ENCODE peak calls at places on chromosomes 1 and 21, in five cellular contexts. V is NB4, J is omental fat pad, B is dorsolateral prefrontal cortex, R is heart right ventricle. Z is an unnamed sample.

GRCh38 chr1:199122532-199123311 is 483.9 kb downstream of the PTPRC start:
- DNase-seq in R (no peak), V (no peak), J (no peak), B (no peak), Z (no peak)

GRCh38 chr1:232876506-232877360 is 71.5 kb downstream of the MAP10 start:
- DNase-seq in B (no peak), V (no peak), R (no peak), J (no peak), Z (no peak)

GRCh38 chr1:2812939-2813653 is 11.6 kb upstream of the TTC34 start:
- DNase-seq in B (no peak), J (no peak), R (no peak), V (no peak), Z (no peak)

GRCh38 chr1:160154790-160155189 is 3.4 kb downstream of the ATP1A4 start:
- DNase-seq in R (no peak), J (no peak), B (no peak), V (no peak), Z (no peak)

GRCh38 chr1:30955448-30956015 is 47.0 kb upstream of the SDC3 start:
- DNase-seq in J (no peak), B (no peak), V (no peak), R (no peak), Z (no peak)

GRCh38 chr1:197683895-197684553 is 91.3 kb downstream of the DENND1B start:
- DNase-seq in V (no peak), B (no peak), R (no peak), J (no peak), Z (no peak)

GRCh38 chr1:207619833-207620572 is 24.9 kb upstream of the CR1L start:
- DNase-seq in B (no peak), J (no peak), R (no peak), V (peak), Z (no peak)

GRCh38 chr1:188817814-188818213 is 1659.8 kb downstream of the BRINP3 start:
- DNase-seq in J (no peak), B (no peak), V (no peak), R (no peak), Z (no peak)

GRCh38 chr1:110240476-110241210 is 30.5 kb downstream of the KCNC4 start:
- DNase-seq in J (no peak), B (no peak), V (no peak), R (no peak), Z (peak)

GRCh38 chr1:201538618-201539551 is at the start of gene NAV1:
- DNase-seq in B (peak), J (no peak), R (peak), V (no peak), Z (peak)

GRCh38 chr21:39633770-39634181 is 21.0 kb downstream of the B3GALT5 start:
- DNase-seq in R (no peak), J (no peak), B (no peak), V (no peak), Z (no peak)

GRCh38 chr1:17184822-17185484 is 20.0 kb upstream of the PADI1 start:
- DNase-seq in J (no peak), B (no peak), V (no peak), R (no peak), Z (no peak)

GRCh38 chr1:213104604-213105003 is 53.6 kb downstream of the RPS6KC1 start:
- DNase-seq in V (no peak), B (no peak), R (no peak), J (no peak), Z (no peak)

GRCh38 chr1:178942285-178943218 is 71.7 kb upstream of the ANGPTL1 start:
- DNase-seq in B (no peak), J (no peak), V (peak), R (no peak), Z (no peak)

GRCh38 chr1:219702551-219703215 is 89.8 kb upstream of the ZC3H11B start:
- DNase-seq in J (no peak), R (no peak), V (no peak), B (no peak), Z (no peak)

GRCh38 chr1:156706647-156707008 is 1.2 kb upstream of the CRABP2 start:
- DNase-seq in R (peak), B (peak), J (no peak), V (no peak), Z (peak)

GRCh38 chr21:32064511-32064910 is 191.7 kb downstream of the HUNK start:
- DNase-seq in J (no peak), R (no peak), B (no peak), V (peak), Z (no peak)

GRCh38 chr1:8090241-8090702 is 64.2 kb upstream of the ERRFI1 start:
- DNase-seq in J (no peak), R (no peak), V (no peak), B (no peak), Z (no peak)

GRCh38 chr1:43123031-43123430 is 49.1 kb downstream of the EBNA1BP2 start:
- DNase-seq in B (no peak), J (no peak), R (no peak), V (no peak), Z (no peak)

GRCh38 chr1:217153361-217153760 is 430.1 kb upstream of the ESRRG start:
- DNase-seq in B (no peak), R (no peak), J (no peak), V (no peak), Z (no peak)

GRCh38 chr1:110495926-110496600 is 22.9 kb downstream of the KCNA10 start:
- DNase-seq in R (peak), V (peak), J (peak), B (peak), Z (no peak)

GRCh38 chr1:100704473-100704872 is 15.1 kb upstream of the VCAM1 start:
- DNase-seq in R (no peak), B (no peak), V (no peak), J (no peak), Z (no peak)

GRCh38 chr1:222794656-222795474 is 20.0 kb upstream of the DISP1 start:
- DNase-seq in R (no peak), J (no peak), V (no peak), B (no peak), Z (peak)

GRCh38 chr1:55326496-55326895 is 111.3 kb upstream of the USP24 start:
- DNase-seq in V (no peak), R (no peak), J (no peak), B (no peak), Z (no peak)

GRCh38 chr1:116820362-116820761 is 66.1 kb downstream of the CD2 start:
- DNase-seq in R (peak), J (peak), B (peak), V (no peak), Z (peak)

GRCh38 chr1:213550804-213551203 is 437.0 kb upstream of the PROX1 start:
- DNase-seq in J (no peak), R (no peak), V (no peak), B (no peak), Z (no peak)

GRCh38 chr1:2194319-2194897 is at the start of gene FAAP20:
- DNase-seq in B (peak), J (no peak), V (peak), R (peak), Z (no peak)

GRCh38 chr1:22597996-22598395 is 34.7 kb downstream of the EPHA8 start:
- DNase-seq in B (no peak), R (no peak), V (no peak), J (no peak), Z (no peak)

GRCh38 chr1:13893456-13893855 is 193.5 kb downstream of the PRDM2 start:
- DNase-seq in J (no peak), R (no peak), V (no peak), B (no peak), Z (no peak)

GRCh38 chr1:171743014-171743870 is 1.4 kb upstream of the VAMP4 start:
- DNase-seq in V (no peak), B (no peak), R (no peak), J (no peak), Z (no peak)

GRCh38 chr1:162985816-162986215 is 83.3 kb upstream of the RGS4 start:
- DNase-seq in J (no peak), B (no peak), R (no peak), V (no peak), Z (no peak)

GRCh38 chr1:162990665-162991064 is 78.5 kb upstream of the RGS4 start:
- DNase-seq in R (no peak), B (no peak), J (no peak), V (no peak), Z (no peak)

GRCh38 chr1:162987866-162988265 is 81.3 kb upstream of the RGS4 start:
- DNase-seq in B (no peak), V (no peak), J (no peak), R (no peak), Z (no peak)

GRCh38 chr1:162991444-162991843 is 77.7 kb upstream of the RGS4 start:
- DNase-seq in R (no peak), J (no peak), V (no peak), B (no peak), Z (no peak)

DNA sequence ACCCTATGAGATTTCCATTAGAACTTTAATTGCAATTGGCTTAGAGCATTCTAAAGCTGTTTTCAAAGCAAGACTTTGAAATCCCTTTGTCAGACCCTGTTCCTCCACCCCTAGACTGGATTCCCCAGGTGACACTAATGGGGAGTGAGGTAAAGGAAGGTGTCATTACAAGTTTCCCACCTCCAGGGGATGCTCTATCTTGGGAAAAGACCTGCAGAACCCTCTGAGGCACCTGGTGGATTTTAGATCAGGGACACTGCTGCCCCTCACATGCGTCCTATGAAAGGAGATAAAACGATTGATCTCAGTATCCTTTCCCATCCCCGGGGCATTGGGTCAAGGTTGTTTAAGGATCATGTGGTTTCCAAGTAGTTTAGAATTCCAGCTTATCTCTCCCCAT is 80.3 kb upstream of the RGS4 start:
- DNase-seq in V (no peak), R (no peak), J (no peak), B (no peak), Z (no peak)
- TF ChIP-seq CTCF in V (no peak), R (no peak), J (no peak), B (no peak), Z (no peak)

GRCh38 chr21:41045534-41046268 is 122.3 kb upstream of the BACE2 start:
- DNase-seq in J (no peak), B (no peak), V (peak), R (no peak), Z (peak)
- TF ChIP-seq CTCF in J (no peak), B (no peak), V (peak), R (peak), Z (peak)

GRCh38 chr21:42063578-42064521 is 7.3 kb upstream of the UMODL1 start:
- DNase-seq in V (peak), R (no peak), J (no peak), B (no peak), Z (no peak)

GRCh38 chr21:42068592-42068991 is 2.5 kb upstream of the UMODL1 start:
- DNase-seq in B (no peak), V (no peak), J (no peak), R (no peak), Z (no peak)

GRCh38 chr21:42067531-42068255 is 3.4 kb upstream of the UMODL1 start:
- DNase-seq in R (no peak), B (no peak), V (no peak), J (no peak), Z (no peak)

GRCh38 chr21:42068256-42068545 is 2.9 kb upstream of the UMODL1 start:
- DNase-seq in V (no peak), R (no peak), J (no peak), B (no peak), Z (no peak)

DNA sequence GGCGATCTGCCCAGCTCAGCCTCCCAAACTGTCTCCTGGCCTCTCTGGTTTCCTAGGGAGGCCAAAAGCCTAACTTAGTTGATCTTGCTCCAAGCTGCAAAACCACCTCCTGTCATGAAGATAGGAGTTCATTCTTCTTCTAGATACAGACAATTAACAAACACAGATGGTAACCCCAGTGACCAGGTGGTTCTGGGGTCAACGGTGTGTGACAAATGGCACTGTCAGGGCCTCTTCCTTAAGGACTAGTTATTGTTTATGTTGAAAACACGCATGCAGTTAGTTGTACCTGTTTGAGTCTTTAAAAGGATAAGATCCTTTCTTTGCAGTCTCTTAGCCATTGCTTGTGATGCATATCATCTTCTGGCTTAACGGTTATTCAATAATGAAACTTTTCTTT is 4.6 kb upstream of the UMODL1 start:
- DNase-seq in B (no peak), J (no peak), V (no peak), R (no peak), Z (no peak)
- TF ChIP-seq CTCF in B (no peak), J (no peak), V (no peak), R (no peak), Z (no peak)

GRCh38 chr1:239765163-239765562 is 326.5 kb upstream of the FMN2 start:
- DNase-seq in J (no peak), R (no peak), B (no peak), V (peak), Z (no peak)
- TF ChIP-seq CTCF in J (no peak), R (no peak), B (no peak), V (no peak), Z (no peak)

GRCh38 chr1:167223144-167224103 is 2.7 kb downstream of the POU2F1 start:
- DNase-seq in V (no peak), B (no peak), J (no peak), R (no peak), Z (no peak)

GRCh38 chr1:167229719-167230385 is 9.2 kb downstream of the POU2F1 start:
- DNase-seq in R (no peak), J (no peak), B (no peak), V (peak), Z (no peak)

GRCh38 chr1:167227934-167228378 is 7.3 kb downstream of the POU2F1 start:
- DNase-seq in B (no peak), R (no peak), V (peak), J (no peak), Z (no peak)

GRCh38 chr1:167221804-167222610 is 1.3 kb downstream of the POU2F1 start:
- DNase-seq in V (peak), J (peak), B (peak), R (peak), Z (peak)

GRCh38 chr1:167225920-167226319 is 5.2 kb downstream of the POU2F1 start:
- DNase-seq in J (no peak), B (no peak), R (no peak), V (no peak), Z (no peak)
- TF ChIP-seq CTCF in J (no peak), B (no peak), R (no peak), V (no peak), Z (no peak)

GRCh38 chr1:85584923-85585322 is 4.4 kb downstream of the CCN1 start:
- DNase-seq in B (no peak), R (no peak), V (no peak), J (no peak), Z (no peak)

GRCh38 chr1:85584264-85584781 is 3.8 kb downstream of the CCN1 start:
- DNase-seq in V (no peak), B (no peak), R (no peak), J (no peak), Z (no peak)

GRCh38 chr1:85582687-85583354 is 2.3 kb downstream of the CCN1 start:
- DNase-seq in R (no peak), V (no peak), B (no peak), J (no peak), Z (no peak)

GRCh38 chr1:85581802-85582686 is 1.5 kb downstream of the CCN1 start:
- DNase-seq in V (no peak), B (no peak), R (no peak), J (no peak), Z (no peak)

GRCh38 chr1:85583355-85584263 is 3.0 kb downstream of the CCN1 start:
- DNase-seq in V (no peak), J (no peak), R (no peak), B (no peak), Z (no peak)
- TF ChIP-seq CTCF in V (no peak), J (no peak), R (no peak), B (no peak), Z (no peak)

Z was measured in pancreas.